ENCODE peak calls at places on chromosomes 6 and 20, in six cellular contexts. A is IMR-90; Z is upper lobe of right lung; S is dorsolateral prefrontal cortex; R is CD4-positive, CD25-positive, alpha-beta regulatory T cell; U is endodermal cell. I is an unnamed sample.

GRCh38 chr6:150418825-150419594 is 50.2 kb downstream of the IYD start:
- DNase-seq in U (peak), Z (peak), A (peak), S (peak), R (peak), I (no peak)

GRCh38 chr6:25124216-25124615 is 155.0 kb upstream of the CARMIL1 start:
- DNase-seq in A (no peak), Z (no peak), R (no peak), U (no peak), S (no peak), I (no peak)

GRCh38 chr6:132830236-132830799 is 15.9 kb downstream of the RPS12 start:
- DNase-seq in R (no peak), U (no peak), S (no peak), A (peak), Z (no peak), I (no peak)

GRCh38 chr6:53771780-53772624 is 22.8 kb upstream of the LRRC1 start:
- DNase-seq in A (peak), R (no peak), U (no peak), S (no peak), Z (no peak), I (no peak)

GRCh38 chr6:125193208-125193607 is 39.6 kb downstream of the TPD52L1 start:
- DNase-seq in U (no peak), S (no peak), Z (no peak), A (no peak), R (no peak), I (no peak)

GRCh38 chr20:46167080-46167479 is 49.0 kb downstream of the CD40 start:
- DNase-seq in R (no peak), S (no peak), A (no peak), U (no peak), Z (no peak), I (no peak)

GRCh38 chr6:65746302-65746701 is 39.3 kb upstream of the EYS start:
- DNase-seq in S (no peak), Z (peak), R (no peak), U (no peak), A (no peak), I (no peak)

GRCh38 chr6:13229205-13230085 is 98.9 kb downstream of the TBC1D7 start:
- DNase-seq in U (peak), Z (no peak), S (no peak), A (no peak), R (peak), I (no peak)

GRCh38 chr6:161308075-161308655 is 34.3 kb upstream of the AGPAT4 start:
- DNase-seq in S (no peak), R (no peak), Z (no peak), A (no peak), U (no peak), I (no peak)

GRCh38 chr6:55469829-55470438 is 109.1 kb downstream of the HMGCLL1 start:
- DNase-seq in R (no peak), Z (no peak), A (no peak), U (no peak), S (no peak), I (no peak)

GRCh38 chr20:2820896-2821869 is 5.0 kb downstream of the TMEM239 start:
- DNase-seq in A (no peak), Z (peak), R (no peak), S (no peak), U (peak), I (no peak)

GRCh38 chr6:138198430-138199091 is 19.7 kb downstream of the PBOV1 start:
- DNase-seq in A (no peak), Z (no peak), S (no peak), U (no peak), R (no peak), I (no peak)

GRCh38 chr20:56865055-56865454 is 235.9 kb downstream of the TFAP2C start:
- DNase-seq in S (no peak), R (no peak), A (no peak), Z (no peak), U (no peak), I (no peak)

GRCh38 chr6:14348389-14348788 is 230.8 kb downstream of the CD83 start:
- DNase-seq in R (no peak), U (no peak), A (no peak), S (no peak), Z (no peak), I (no peak)

GRCh38 chr6:77463881-77464867 is 883 bp upstream of the HTR1B start:
- DNase-seq in A (no peak), R (no peak), Z (peak), U (peak), S (no peak), I (no peak)

GRCh38 chr6:31663087-31663960 is 1.5 kb downstream of the GPANK1 start:
- DNase-seq in R (no peak), A (peak), U (no peak), Z (no peak), S (no peak), I (no peak)

GRCh38 chr20:39048000-39048696 is 86.0 kb downstream of the DHX35 start:
- DNase-seq in U (peak), S (peak), Z (peak), A (peak), R (peak), I (peak)

GRCh38 chr20:39638671-39639070 is 676.5 kb downstream of the DHX35 start:
- DNase-seq in U (no peak), R (no peak), Z (no peak), A (no peak), S (no peak), I (no peak)

GRCh38 chr6:137099689-137100398 is 55.1 kb upstream of the IL20RA start:
- DNase-seq in Z (no peak), A (no peak), R (no peak), S (no peak), U (no peak), I (no peak)

GRCh38 chr6:47413752-47414516 is 63.7 kb upstream of the CD2AP start:
- DNase-seq in U (no peak), A (peak), R (peak), S (no peak), Z (no peak), I (no peak)

GRCh38 chr6:53773044-53773696 is 21.6 kb upstream of the LRRC1 start:
- DNase-seq in Z (no peak), A (no peak), S (no peak), U (no peak), R (no peak), I (no peak)

GRCh38 chr6:17059022-17059421 is 42.8 kb upstream of the STMND1 start:
- DNase-seq in U (no peak), Z (no peak), A (no peak), S (no peak), R (no peak), I (no peak)

GRCh38 chr20:6665621-6666345 is 101.7 kb upstream of the BMP2 start:
- DNase-seq in Z (no peak), A (no peak), R (no peak), S (no peak), U (peak), I (no peak)

GRCh38 chr6:15761045-15761502 is 98.2 kb upstream of the DTNBP1 start:
- DNase-seq in R (no peak), S (no peak), U (no peak), A (no peak), Z (no peak), I (no peak)

GRCh38 chr6:25219581-25220249 is 59.5 kb upstream of the CARMIL1 start:
- DNase-seq in R (no peak), A (no peak), U (no peak), S (no peak), Z (no peak), I (no peak)

GRCh38 chr6:27667651-27668441 is 194.9 kb upstream of the ZNF184 start:
- DNase-seq in R (no peak), S (no peak), U (peak), Z (no peak), A (no peak), I (no peak)

GRCh38 chr6:26006086-26006939 is 43.7 kb downstream of the TRIM38 start:
- DNase-seq in U (no peak), A (no peak), R (no peak), S (no peak), Z (no peak), I (no peak)

GRCh38 chr20:57904706-57905105 is 194.9 kb upstream of the PMEPA1 start:
- DNase-seq in Z (no peak), A (no peak), U (no peak), S (no peak), R (no peak), I (no peak)

GRCh38 chr6:90460067-90460466 is 126.8 kb downstream of the MAP3K7 start:
- DNase-seq in R (no peak), U (no peak), S (no peak), A (no peak), Z (no peak), I (no peak)

GRCh38 chr6:44868335-44868668 is 459.8 kb upstream of the RUNX2 start:
- DNase-seq in A (no peak), R (no peak), S (no peak), Z (no peak), U (no peak), I (no peak)

GRCh38 chr6:141077355-141078333 is 1055.1 kb upstream of the GJE1 start:
- DNase-seq in U (peak), Z (no peak), A (no peak), S (no peak), R (peak), I (no peak)

GRCh38 chr6:20313960-20314530 is 87.6 kb upstream of the E2F3 start:
- DNase-seq in A (no peak), U (no peak), R (no peak), Z (no peak), S (no peak), I (no peak)

GRCh38 chr20:41330343-41330720 is 10.3 kb upstream of the LPIN3 start:
- DNase-seq in S (no peak), Z (no peak), U (no peak), A (peak), R (no peak), I (no peak)

GRCh38 chr6:149049230-149049629 is 268.3 kb upstream of the TAB2 start:
- DNase-seq in S (no peak), U (no peak), Z (no peak), A (peak), R (no peak), I (no peak)

GRCh38 chr6:153625089-153625488 is 414.0 kb upstream of the OPRM1 start:
- DNase-seq in A (no peak), S (no peak), U (peak), Z (no peak), R (no peak), I (no peak)

DNA sequence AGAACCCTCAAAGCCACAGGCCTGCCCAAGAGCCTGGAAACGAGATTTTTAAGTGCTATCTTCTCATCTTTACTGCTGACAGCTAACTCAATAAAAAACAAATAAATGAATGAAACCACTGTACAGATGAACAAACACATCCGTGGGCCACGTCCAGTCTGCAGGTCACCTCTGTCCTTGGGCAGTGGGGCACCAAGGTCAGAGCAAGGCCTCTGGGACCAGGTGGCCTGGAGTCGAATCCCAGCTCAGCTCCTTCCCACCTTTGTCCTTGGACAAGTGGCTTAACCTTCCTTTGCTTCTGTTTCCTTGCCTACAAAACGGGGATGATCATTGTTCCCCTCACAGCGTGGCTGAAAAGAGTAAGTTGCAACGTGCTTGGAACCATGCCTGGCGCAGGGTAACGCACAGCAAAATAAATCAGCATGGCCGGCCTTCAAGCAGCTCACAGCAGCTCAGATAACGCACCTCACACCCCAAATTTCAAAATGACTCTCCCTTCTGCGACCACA is 35.8 kb downstream of the RRBP1 start:
- DNase-seq in R (no peak), U (no peak), Z (peak), A (no peak), S (no peak), I (no peak)
- H3K27ac ChIP-seq in R (no peak), U (no peak), Z (no peak), A (no peak), S (no peak), I (no peak)

DNA sequence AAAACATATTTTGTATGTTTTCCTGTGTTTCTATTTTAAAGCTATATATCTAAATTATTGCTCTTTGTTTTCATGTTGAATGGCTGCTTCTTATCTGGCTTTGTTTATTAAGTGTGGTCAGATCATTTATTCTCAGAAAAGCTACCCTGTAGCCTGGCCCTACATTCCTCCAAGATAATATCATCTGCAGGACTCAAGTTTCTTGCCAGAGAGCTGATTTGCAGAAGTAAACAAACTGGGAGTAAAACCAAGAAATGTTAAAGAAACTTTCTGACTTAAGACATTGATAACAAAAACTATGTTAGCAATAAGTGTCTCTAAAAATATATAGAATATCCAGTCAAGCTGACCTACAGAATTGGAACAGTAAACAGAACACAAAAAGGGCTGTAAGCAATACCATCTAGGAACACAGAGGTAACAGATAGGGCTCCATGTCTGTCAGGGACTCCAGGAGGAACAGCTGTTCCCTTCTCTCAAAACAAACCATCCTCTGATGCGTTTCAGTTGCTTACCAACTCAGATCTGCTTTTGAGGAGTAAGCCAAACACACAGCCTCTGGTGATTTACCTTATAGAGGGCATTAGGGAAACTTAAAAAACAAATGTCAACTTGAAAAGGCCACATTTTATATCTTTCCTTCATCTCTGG is 17.5 kb upstream of the CEP85L start:
- DNase-seq in R (no peak), A (peak), Z (no peak), S (no peak), U (no peak), I (no peak)
- H3K27ac ChIP-seq in R (no peak), A (peak), Z (no peak), S (no peak), U (no peak), I (no peak)

GRCh38 chr20:47316776-47317126 is 39.7 kb downstream of the ZMYND8 start:
- DNase-seq in Z (peak), A (no peak), R (peak), U (no peak), S (no peak), I (no peak)

GRCh38 chr20:47317127-47317895 is 39.2 kb downstream of the ZMYND8 start:
- DNase-seq in A (peak), R (peak), U (peak), Z (peak), S (no peak), I (no peak)

GRCh38 chr20:47318027-47318595 is 38.4 kb downstream of the ZMYND8 start:
- DNase-seq in R (no peak), A (peak), S (no peak), Z (peak), U (peak), I (peak)

GRCh38 chr20:47314647-47315338 is 41.7 kb downstream of the ZMYND8 start:
- DNase-seq in Z (no peak), U (no peak), A (no peak), S (peak), R (no peak), I (no peak)

GRCh38 chr20:47315339-47315662 is 41.2 kb downstream of the ZMYND8 start:
- DNase-seq in R (no peak), S (no peak), A (peak), Z (peak), U (no peak), I (no peak)
- H3K27ac ChIP-seq in R (no peak), S (peak), A (peak), Z (peak), U (peak), I (peak)

GRCh38 chr6:107344383-107344782 is 115.0 kb downstream of the PDSS2 start:
- DNase-seq in A (no peak), R (no peak), U (no peak), Z (no peak), S (no peak), I (no peak)

GRCh38 chr6:107340881-107341280 is 118.5 kb downstream of the PDSS2 start:
- DNase-seq in Z (no peak), R (no peak), A (no peak), S (no peak), U (no peak), I (no peak)

GRCh38 chr6:107344981-107345380 is 114.4 kb downstream of the PDSS2 start:
- DNase-seq in U (no peak), S (no peak), R (no peak), A (no peak), Z (no peak), I (no peak)

GRCh38 chr6:107348224-107348623 is 111.1 kb downstream of the PDSS2 start:
- DNase-seq in Z (no peak), S (no peak), R (no peak), U (no peak), A (peak), I (no peak)

GRCh38 chr6:107345398-107345797 is 114.0 kb downstream of the PDSS2 start:
- DNase-seq in S (no peak), A (no peak), Z (no peak), R (no peak), U (no peak), I (no peak)
- H3K27ac ChIP-seq in S (no peak), A (no peak), Z (no peak), R (no peak), U (no peak), I (no peak)

GRCh38 chr20:62724692-62725595 is 16.3 kb downstream of the NTSR1 start:
- DNase-seq in Z (no peak), R (no peak), S (no peak), U (no peak), A (no peak), I (no peak)

GRCh38 chr20:62725596-62726268 is 17.1 kb downstream of the NTSR1 start:
- DNase-seq in A (no peak), R (no peak), Z (no peak), S (no peak), U (no peak), I (no peak)

GRCh38 chr20:62727584-62728027 is 19.0 kb downstream of the NTSR1 start:
- DNase-seq in S (no peak), A (no peak), R (no peak), Z (no peak), U (no peak), I (no peak)

GRCh38 chr20:62726716-62727583 is 18.3 kb downstream of the NTSR1 start:
- DNase-seq in A (no peak), U (no peak), R (no peak), S (no peak), Z (no peak), I (no peak)

GRCh38 chr20:62726276-62726675 is 17.6 kb downstream of the NTSR1 start:
- DNase-seq in R (no peak), A (no peak), U (no peak), Z (no peak), S (no peak), I (no peak)
- H3K27ac ChIP-seq in R (no peak), A (no peak), U (no peak), Z (no peak), S (no peak), I (no peak)

DNA sequence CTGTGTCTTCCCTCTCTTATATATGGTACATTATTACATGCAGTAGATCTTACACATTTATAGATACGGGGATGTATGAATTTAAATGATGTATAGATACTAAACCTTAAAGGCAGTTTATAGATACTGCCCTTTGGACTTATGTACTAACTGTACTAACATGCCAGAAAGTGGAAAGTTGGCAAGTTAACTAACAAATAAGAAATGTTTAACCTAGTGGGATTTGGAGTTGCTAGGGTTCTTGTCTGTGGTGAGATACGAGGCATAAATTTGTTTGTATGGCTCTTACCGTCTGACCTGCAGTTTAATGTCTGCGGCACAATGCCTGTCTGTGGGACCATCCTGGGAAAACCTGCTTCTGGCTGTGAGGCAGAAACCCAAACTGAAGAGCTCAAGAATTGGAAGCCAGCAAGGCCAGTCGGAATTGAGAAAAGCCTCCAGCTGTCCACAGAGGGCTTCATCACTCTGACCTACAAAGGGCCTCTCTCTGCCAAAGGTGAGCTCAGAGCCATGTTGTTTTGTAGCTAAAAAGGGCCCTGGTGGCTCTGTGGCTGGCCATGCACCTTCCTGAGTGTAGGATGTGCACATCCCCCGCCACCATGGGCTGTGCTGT is 62.9 kb upstream of the SLC22A1 start:
- DNase-seq in S (no peak), R (no peak), A (no peak), U (no peak), Z (no peak), I (no peak)
- H3K27ac ChIP-seq in S (no peak), R (no peak), A (no peak), U (no peak), Z (no peak), I (no peak)

GRCh38 chr20:62953839-62954703 is 1.6 kb downstream of the SLC17A9 start:
- DNase-seq in U (peak), Z (peak), R (peak), S (no peak), A (peak), I (peak)
- H3K27ac ChIP-seq in U (peak), Z (peak), R (peak), S (peak), A (peak), I (peak)

DNA sequence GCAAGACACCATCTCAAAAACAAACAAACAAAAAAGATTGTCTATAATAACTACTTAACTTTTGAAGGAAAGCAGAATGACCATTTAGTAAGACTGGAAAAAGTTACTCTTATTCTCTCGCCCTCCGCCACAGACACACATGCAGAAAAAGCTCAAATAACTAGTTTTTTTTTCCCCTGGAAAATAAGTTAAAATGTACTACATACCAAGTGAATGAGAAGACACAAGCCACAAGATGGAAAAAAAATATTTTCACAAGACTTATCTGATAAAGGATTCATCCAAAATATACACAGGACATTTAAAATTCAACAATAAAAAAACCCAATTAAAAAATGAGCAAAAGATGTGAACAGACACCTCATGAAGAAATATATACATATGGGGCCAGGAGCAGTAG is 31.9 kb downstream of the NUDT3 start:
- DNase-seq in A (peak), Z (no peak), S (no peak), U (no peak), R (no peak), I (no peak)
- H3K27ac ChIP-seq in A (peak), Z (no peak), S (no peak), U (no peak), R (no peak), I (no peak)